ENCODE peak calls at places on chromosomes 16 and 17, in four cellular contexts. N, U, A and E are unnamed samples. For H3K4me1, the result is how much of the 10 kb centered on the place peaks cover.

GRCh38 chr16:82583415-82583814 is 43.4 kb upstream of the CDH13 start:
- DNase-seq in U (no peak), A (no peak), N (no peak), E (peak)

GRCh38 chr16:88725609-88726407 is 19.5 kb downstream of the CTU2 start:
- DNase-seq in N (no peak), U (no peak), A (no peak), E (no peak)

GRCh38 chr16:82630688-82631087 is 3.9 kb downstream of the CDH13 start:
- DNase-seq in A (no peak), U (no peak), N (no peak), E (peak)

GRCh38 chr16:70018254-70018653 is 67.1 kb downstream of the CLEC18A start:
- DNase-seq in A (no peak), U (peak), N (peak), E (no peak)

GRCh38 chr17:31321481-31321880 is at the start of gene EVI2A:
- DNase-seq in N (no peak), U (peak), A (no peak), E (peak)

GRCh38 chr17:54968954-54969400 is 412 bp downstream of the STXBP4 start:
- DNase-seq in N (no peak), U (no peak), A (no peak), E (peak)

GRCh38 chr16:82995286-82995926 is 368.6 kb downstream of the CDH13 start:
- DNase-seq in N (no peak), A (no peak), U (no peak), E (no peak)

GRCh38 chr17:17779015-17779611 is 57.7 kb downstream of the SREBF1 start:
- DNase-seq in U (no peak), A (no peak), N (no peak), E (no peak)

GRCh38 chr16:87132361-87133014 is 184.7 kb downstream of the C16orf95 start:
- DNase-seq in N (no peak), A (peak), U (peak), E (peak)

GRCh38 chr17:69733171-69734014 is 318.9 kb downstream of the MAP2K6 start:
- DNase-seq in A (no peak), N (no peak), U (no peak), E (peak)

GRCh38 chr16:80962879-80963278 is 43.8 kb downstream of the CMC2 start:
- DNase-seq in A (no peak), U (no peak), N (no peak), E (no peak)

GRCh38 chr17:41145261-41145660 is 4.4 kb downstream of the KRTAP4-5 start:
- DNase-seq in A (no peak), U (no peak), N (no peak), E (no peak)

GRCh38 chr16:66608241-66609138 is 4.0 kb downstream of the CMTM3 start:
- DNase-seq in N (peak), U (peak), A (peak), E (peak)

GRCh38 chr16:57022445-57022844 is 33.1 kb downstream of the NLRC5 start:
- DNase-seq in N (no peak), U (no peak), A (no peak), E (no peak)

GRCh38 chr16:56625140-56625942 is at the start of gene MT1E:
- DNase-seq in U (peak), A (no peak), N (no peak), E (peak)

GRCh38 chr16:11029948-11030347 is 85.6 kb downstream of the CLEC16A start:
- DNase-seq in N (no peak), A (no peak), U (no peak), E (peak)

DNA sequence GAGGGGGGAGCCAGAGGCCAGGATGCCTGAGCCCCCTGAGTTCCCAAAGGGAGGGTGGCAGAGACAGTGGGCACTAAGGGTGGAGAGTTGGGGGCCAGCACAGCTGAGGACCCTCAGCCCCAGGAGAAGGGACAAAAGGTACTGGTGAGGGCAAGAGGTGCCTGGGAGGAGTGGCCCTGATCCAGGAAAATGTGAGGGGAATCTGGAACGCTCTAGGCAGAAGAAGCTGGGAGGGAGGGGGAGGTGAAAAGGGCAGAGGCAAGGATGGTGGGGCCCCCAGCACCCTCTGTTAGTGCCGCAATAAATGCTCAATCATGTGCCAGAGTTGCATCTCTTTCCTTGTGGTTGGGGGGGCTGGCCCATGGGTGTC is 1.1 kb downstream of the TCAP start:
- DNase-seq in A (no peak), U (no peak), N (no peak), E (no peak)
- H3K4me1 ChIP-seq in A (under half), U (under half), N (under half), E (under half)

GRCh38 chr17:38673714-38674012 is 1.1 kb downstream of the EPOP start:
- DNase-seq in A (no peak), U (peak), N (no peak), E (no peak)
- H3K9ac ChIP-seq in A (peak), U (peak), N (peak), E (no peak)

GRCh38 chr17:6353161-6353560 is 81.8 kb downstream of the AIPL1 start:
- DNase-seq in N (no peak), A (no peak), U (no peak), E (no peak)
- H3K4me1 ChIP-seq in N (under half), A (under half), U (under half), E (under half)

GRCh38 chr17:75511270-75511609 is 4.1 kb downstream of the CASKIN2 start:
- DNase-seq in U (no peak), N (no peak), A (no peak), E (no peak)
- H3K9ac ChIP-seq in U (no peak), N (no peak), A (no peak), E (no peak)

DNA sequence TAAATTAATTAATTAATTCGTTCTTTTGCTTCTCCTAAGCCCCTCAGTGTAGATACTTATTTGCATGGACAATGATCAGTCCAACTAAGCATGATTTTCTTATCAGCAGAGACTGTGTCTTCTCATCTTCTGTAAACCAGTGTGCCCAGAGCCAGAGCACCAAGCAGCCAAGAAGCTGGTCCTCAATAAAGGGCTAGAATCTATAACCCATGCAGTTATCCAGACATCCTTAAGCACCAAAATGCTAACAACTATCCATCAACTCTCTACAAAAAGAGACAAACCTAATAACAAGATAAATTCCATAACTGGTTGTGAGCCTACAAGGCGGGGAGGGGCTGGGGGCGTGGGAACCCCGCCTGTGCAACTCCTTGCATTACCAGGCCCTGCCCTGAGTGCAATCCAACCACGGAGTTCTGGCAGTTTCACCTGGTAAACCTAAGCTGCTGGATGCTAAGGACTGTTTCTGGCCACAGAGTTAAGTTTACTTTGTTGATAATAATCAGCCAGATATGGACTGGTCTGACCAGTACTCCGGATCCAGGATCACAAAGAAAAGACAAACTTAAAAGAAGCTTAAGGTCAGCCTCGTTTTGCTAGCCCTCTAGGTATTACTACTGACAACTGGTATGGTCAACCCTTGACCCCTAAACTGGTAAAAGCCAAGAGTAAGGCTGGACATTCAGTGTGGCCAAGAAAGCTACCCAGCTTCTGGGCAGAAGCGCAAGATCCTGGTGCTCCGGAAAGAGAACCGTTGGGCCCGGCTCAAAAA is 51.5 kb downstream of the ZFHX3 start:
- DNase-seq in A (no peak), N (no peak), U (no peak), E (no peak)
- H3K4me1 ChIP-seq in A (under half), N (under half), U (under half), E (under half)

GRCh38 chr17:76572201-76572910 is 13.3 kb downstream of the ST6GALNAC2 start:
- DNase-seq in U (no peak), N (no peak), A (no peak), E (no peak)

GRCh38 chr17:76575570-76575969 is 10.1 kb downstream of the ST6GALNAC2 start:
- DNase-seq in N (no peak), U (no peak), A (no peak), E (no peak)

GRCh38 chr17:76574166-76574565 is 11.5 kb downstream of the ST6GALNAC2 start:
- DNase-seq in U (no peak), N (no peak), A (no peak), E (no peak)

GRCh38 chr17:76570877-76571471 is 14.7 kb downstream of the ST6GALNAC2 start:
- DNase-seq in N (no peak), U (no peak), A (no peak), E (no peak)

GRCh38 chr17:76573096-76573495 is 12.6 kb downstream of the ST6GALNAC2 start:
- DNase-seq in N (no peak), A (no peak), U (no peak), E (no peak)
- H3K9ac ChIP-seq in N (no peak), A (no peak), U (no peak), E (no peak)